ENCODE peak calls at places on chromosome 18, in eight cellular contexts. One of them, this sample, is unnamed.

GRCh38 chr18:57432118-57432517 is 3.1 kb upstream of the ONECUT2 start:
- DNase-seq in cardiac muscle cell: no peak
- DNase-seq in MM.1S: no peak
- DNase-seq in stimulated activated CD4-positive, alpha-beta T cell treated with anti-CD3 and anti-CD28 coated beads, Interleukin-4, amount 100 ng/mL, for 4 hours: no peak
- DNase-seq in NCI-H1105: no peak
- DNase-seq in activated CD8-positive, alpha-beta memory T cell treated with anti-CD3 and anti-CD28 coated beads, Interleukin-2, amount 10 ng/mL, durations not matched to agents 7 days and 5 days: no peak
- DNase-seq in activated effector memory CD4-positive, alpha-beta T cell treated with Interleukin-2 at 50 U/mL for 16 hours: no peak
- DNase-seq in brain microvascular endothelial cell: no peak
- DNase-seq in this sample: no peak

GRCh38 chr18:49563130-49563540 is 1.3 kb downstream of the LIPG start:
- DNase-seq in cardiac muscle cell: peak
- DNase-seq in MM.1S: no peak
- DNase-seq in stimulated activated CD4-positive, alpha-beta T cell treated with anti-CD3 and anti-CD28 coated beads, Interleukin-4, amount 100 ng/mL, for 4 hours: peak
- DNase-seq in NCI-H1105: no peak
- DNase-seq in activated CD8-positive, alpha-beta memory T cell treated with anti-CD3 and anti-CD28 coated beads, Interleukin-2, amount 10 ng/mL, durations not matched to agents 7 days and 5 days: no peak
- DNase-seq in activated effector memory CD4-positive, alpha-beta T cell treated with Interleukin-2 at 50 U/mL for 16 hours: no peak
- DNase-seq in brain microvascular endothelial cell: no peak
- DNase-seq in this sample: no peak

GRCh38 chr18:35634376-35634775 is 52.8 kb downstream of the GALNT1 start:
- DNase-seq in cardiac muscle cell: no peak
- DNase-seq in MM.1S: no peak
- DNase-seq in stimulated activated CD4-positive, alpha-beta T cell treated with anti-CD3 and anti-CD28 coated beads, Interleukin-4, amount 100 ng/mL, for 4 hours: no peak
- DNase-seq in NCI-H1105: no peak
- DNase-seq in activated CD8-positive, alpha-beta memory T cell treated with anti-CD3 and anti-CD28 coated beads, Interleukin-2, amount 10 ng/mL, durations not matched to agents 7 days and 5 days: no peak
- DNase-seq in activated effector memory CD4-positive, alpha-beta T cell treated with Interleukin-2 at 50 U/mL for 16 hours: no peak
- DNase-seq in brain microvascular endothelial cell: no peak
- DNase-seq in this sample: no peak

GRCh38 chr18:21242141-21243040 is at the start of gene GREB1L:
- DNase-seq in cardiac muscle cell: peak
- DNase-seq in MM.1S: peak
- DNase-seq in stimulated activated CD4-positive, alpha-beta T cell treated with anti-CD3 and anti-CD28 coated beads, Interleukin-4, amount 100 ng/mL, for 4 hours: no peak
- DNase-seq in NCI-H1105: peak
- DNase-seq in activated CD8-positive, alpha-beta memory T cell treated with anti-CD3 and anti-CD28 coated beads, Interleukin-2, amount 10 ng/mL, durations not matched to agents 7 days and 5 days: no peak
- DNase-seq in activated effector memory CD4-positive, alpha-beta T cell treated with Interleukin-2 at 50 U/mL for 16 hours: no peak
- DNase-seq in brain microvascular endothelial cell: no peak
- DNase-seq in this sample: no peak

GRCh38 chr18:25915907-25916306 is 174.5 kb downstream of the SS18 start:
- DNase-seq in cardiac muscle cell: no peak
- DNase-seq in MM.1S: no peak
- DNase-seq in stimulated activated CD4-positive, alpha-beta T cell treated with anti-CD3 and anti-CD28 coated beads, Interleukin-4, amount 100 ng/mL, for 4 hours: no peak
- DNase-seq in NCI-H1105: no peak
- DNase-seq in activated CD8-positive, alpha-beta memory T cell treated with anti-CD3 and anti-CD28 coated beads, Interleukin-2, amount 10 ng/mL, durations not matched to agents 7 days and 5 days: no peak
- DNase-seq in activated effector memory CD4-positive, alpha-beta T cell treated with Interleukin-2 at 50 U/mL for 16 hours: no peak
- DNase-seq in brain microvascular endothelial cell: no peak
- DNase-seq in this sample: no peak

GRCh38 chr18:71028285-71028762 is 739.5 kb downstream of the SOCS6 start:
- DNase-seq in cardiac muscle cell: peak
- DNase-seq in MM.1S: no peak
- DNase-seq in stimulated activated CD4-positive, alpha-beta T cell treated with anti-CD3 and anti-CD28 coated beads, Interleukin-4, amount 100 ng/mL, for 4 hours: no peak
- DNase-seq in NCI-H1105: no peak
- DNase-seq in activated CD8-positive, alpha-beta memory T cell treated with anti-CD3 and anti-CD28 coated beads, Interleukin-2, amount 10 ng/mL, durations not matched to agents 7 days and 5 days: no peak
- DNase-seq in activated effector memory CD4-positive, alpha-beta T cell treated with Interleukin-2 at 50 U/mL for 16 hours: no peak
- DNase-seq in brain microvascular endothelial cell: no peak
- DNase-seq in this sample: no peak

GRCh38 chr18:12242658-12243260 is 11.4 kb upstream of the CIDEA start:
- DNase-seq in cardiac muscle cell: no peak
- DNase-seq in MM.1S: no peak
- DNase-seq in stimulated activated CD4-positive, alpha-beta T cell treated with anti-CD3 and anti-CD28 coated beads, Interleukin-4, amount 100 ng/mL, for 4 hours: no peak
- DNase-seq in NCI-H1105: no peak
- DNase-seq in activated CD8-positive, alpha-beta memory T cell treated with anti-CD3 and anti-CD28 coated beads, Interleukin-2, amount 10 ng/mL, durations not matched to agents 7 days and 5 days: no peak
- DNase-seq in activated effector memory CD4-positive, alpha-beta T cell treated with Interleukin-2 at 50 U/mL for 16 hours: no peak
- DNase-seq in brain microvascular endothelial cell: no peak
- DNase-seq in this sample: no peak

GRCh38 chr18:46378126-46378863 is 274.1 kb downstream of the HAUS1 start:
- DNase-seq in cardiac muscle cell: no peak
- DNase-seq in MM.1S: no peak
- DNase-seq in stimulated activated CD4-positive, alpha-beta T cell treated with anti-CD3 and anti-CD28 coated beads, Interleukin-4, amount 100 ng/mL, for 4 hours: no peak
- DNase-seq in NCI-H1105: no peak
- DNase-seq in activated CD8-positive, alpha-beta memory T cell treated with anti-CD3 and anti-CD28 coated beads, Interleukin-2, amount 10 ng/mL, durations not matched to agents 7 days and 5 days: no peak
- DNase-seq in activated effector memory CD4-positive, alpha-beta T cell treated with Interleukin-2 at 50 U/mL for 16 hours: no peak
- DNase-seq in brain microvascular endothelial cell: no peak
- DNase-seq in this sample: no peak

GRCh38 chr18:67467188-67467587 is 49.3 kb downstream of the DSEL start:
- DNase-seq in cardiac muscle cell: no peak
- DNase-seq in MM.1S: no peak
- DNase-seq in stimulated activated CD4-positive, alpha-beta T cell treated with anti-CD3 and anti-CD28 coated beads, Interleukin-4, amount 100 ng/mL, for 4 hours: no peak
- DNase-seq in NCI-H1105: no peak
- DNase-seq in activated CD8-positive, alpha-beta memory T cell treated with anti-CD3 and anti-CD28 coated beads, Interleukin-2, amount 10 ng/mL, durations not matched to agents 7 days and 5 days: no peak
- DNase-seq in activated effector memory CD4-positive, alpha-beta T cell treated with Interleukin-2 at 50 U/mL for 16 hours: no peak
- DNase-seq in brain microvascular endothelial cell: no peak
- DNase-seq in this sample: no peak

GRCh38 chr18:12423820-12424219 is 16.1 kb downstream of the PRELID3A start:
- DNase-seq in cardiac muscle cell: no peak
- DNase-seq in MM.1S: no peak
- DNase-seq in stimulated activated CD4-positive, alpha-beta T cell treated with anti-CD3 and anti-CD28 coated beads, Interleukin-4, amount 100 ng/mL, for 4 hours: no peak
- DNase-seq in NCI-H1105: peak
- DNase-seq in activated CD8-positive, alpha-beta memory T cell treated with anti-CD3 and anti-CD28 coated beads, Interleukin-2, amount 10 ng/mL, durations not matched to agents 7 days and 5 days: no peak
- DNase-seq in activated effector memory CD4-positive, alpha-beta T cell treated with Interleukin-2 at 50 U/mL for 16 hours: no peak
- DNase-seq in brain microvascular endothelial cell: no peak
- DNase-seq in this sample: no peak

GRCh38 chr18:54392621-54393023 is 34.9 kb downstream of the C18orf54 start:
- DNase-seq in cardiac muscle cell: peak
- DNase-seq in MM.1S: peak
- DNase-seq in stimulated activated CD4-positive, alpha-beta T cell treated with anti-CD3 and anti-CD28 coated beads, Interleukin-4, amount 100 ng/mL, for 4 hours: no peak
- DNase-seq in NCI-H1105: peak
- DNase-seq in activated CD8-positive, alpha-beta memory T cell treated with anti-CD3 and anti-CD28 coated beads, Interleukin-2, amount 10 ng/mL, durations not matched to agents 7 days and 5 days: no peak
- DNase-seq in activated effector memory CD4-positive, alpha-beta T cell treated with Interleukin-2 at 50 U/mL for 16 hours: no peak
- DNase-seq in brain microvascular endothelial cell: peak
- DNase-seq in this sample: no peak

GRCh38 chr18:75612491-75612890 is 185.0 kb upstream of the SMIM21 start:
- DNase-seq in cardiac muscle cell: no peak
- DNase-seq in MM.1S: no peak
- DNase-seq in stimulated activated CD4-positive, alpha-beta T cell treated with anti-CD3 and anti-CD28 coated beads, Interleukin-4, amount 100 ng/mL, for 4 hours: no peak
- DNase-seq in NCI-H1105: no peak
- DNase-seq in activated CD8-positive, alpha-beta memory T cell treated with anti-CD3 and anti-CD28 coated beads, Interleukin-2, amount 10 ng/mL, durations not matched to agents 7 days and 5 days: no peak
- DNase-seq in activated effector memory CD4-positive, alpha-beta T cell treated with Interleukin-2 at 50 U/mL for 16 hours: no peak
- DNase-seq in brain microvascular endothelial cell: no peak
- DNase-seq in this sample: no peak

GRCh38 chr18:38545071-38545470 is 979.5 kb upstream of the CELF4 start:
- DNase-seq in cardiac muscle cell: peak
- DNase-seq in MM.1S: peak
- DNase-seq in stimulated activated CD4-positive, alpha-beta T cell treated with anti-CD3 and anti-CD28 coated beads, Interleukin-4, amount 100 ng/mL, for 4 hours: no peak
- DNase-seq in NCI-H1105: no peak
- DNase-seq in activated CD8-positive, alpha-beta memory T cell treated with anti-CD3 and anti-CD28 coated beads, Interleukin-2, amount 10 ng/mL, durations not matched to agents 7 days and 5 days: no peak
- DNase-seq in activated effector memory CD4-positive, alpha-beta T cell treated with Interleukin-2 at 50 U/mL for 16 hours: no peak
- DNase-seq in brain microvascular endothelial cell: no peak
- DNase-seq in this sample: no peak

GRCh38 chr18:63198098-63198760 is 121.3 kb downstream of the BCL2 start:
- DNase-seq in cardiac muscle cell: no peak
- DNase-seq in MM.1S: no peak
- DNase-seq in stimulated activated CD4-positive, alpha-beta T cell treated with anti-CD3 and anti-CD28 coated beads, Interleukin-4, amount 100 ng/mL, for 4 hours: no peak
- DNase-seq in NCI-H1105: no peak
- DNase-seq in activated CD8-positive, alpha-beta memory T cell treated with anti-CD3 and anti-CD28 coated beads, Interleukin-2, amount 10 ng/mL, durations not matched to agents 7 days and 5 days: no peak
- DNase-seq in activated effector memory CD4-positive, alpha-beta T cell treated with Interleukin-2 at 50 U/mL for 16 hours: no peak
- DNase-seq in brain microvascular endothelial cell: no peak
- DNase-seq in this sample: no peak

GRCh38 chr18:59512025-59512710 is 153.1 kb upstream of the LMAN1 start:
- DNase-seq in cardiac muscle cell: no peak
- DNase-seq in MM.1S: no peak
- DNase-seq in stimulated activated CD4-positive, alpha-beta T cell treated with anti-CD3 and anti-CD28 coated beads, Interleukin-4, amount 100 ng/mL, for 4 hours: no peak
- DNase-seq in NCI-H1105: peak
- DNase-seq in activated CD8-positive, alpha-beta memory T cell treated with anti-CD3 and anti-CD28 coated beads, Interleukin-2, amount 10 ng/mL, durations not matched to agents 7 days and 5 days: no peak
- DNase-seq in activated effector memory CD4-positive, alpha-beta T cell treated with Interleukin-2 at 50 U/mL for 16 hours: no peak
- DNase-seq in brain microvascular endothelial cell: no peak
- DNase-seq in this sample: no peak